ENCODE peak calls at places on chromosomes 6 and 20, in five cellular contexts. One of them, this sample, is unnamed.
A peak's percentile ranks its signal among the peaks of the same experiment; 100 is the strongest.

GRCh38 chr6:33426590-33427563 is 7.0 kb downstream of the SYNGAP1 start:
- DNase-seq in astrocyte of the spinal cord: no peak
- DNase-seq in glutamatergic neuron: no peak
- DNase-seq in foreskin fibroblast: no peak
- DNase-seq in right lobe of liver: no peak
- DNase-seq in this sample: no peak

GRCh38 chr6:27575594-27576361 is 102.9 kb upstream of the ZNF184 start:
- DNase-seq in astrocyte of the spinal cord: no peak
- DNase-seq in foreskin fibroblast: no peak
- DNase-seq in right lobe of liver: no peak
- DNase-seq in glutamatergic neuron: no peak
- DNase-seq in this sample: no peak

GRCh38 chr6:152270301-152270925 is 366.7 kb downstream of the SYNE1 start:
- DNase-seq in foreskin fibroblast: peak; percentile 47
- DNase-seq in astrocyte of the spinal cord: peak; percentile 50
- DNase-seq in glutamatergic neuron: no peak
- DNase-seq in right lobe of liver: no peak
- DNase-seq in this sample: no peak

GRCh38 chr20:36461600-36462439 is 79.5 kb upstream of the MYL9 start:
- DNase-seq in right lobe of liver: peak; percentile 76
- DNase-seq in astrocyte of the spinal cord: no peak
- DNase-seq in foreskin fibroblast: peak; percentile 44
- DNase-seq in glutamatergic neuron: peak; percentile 76
- DNase-seq in this sample: peak; percentile 30

GRCh38 chr6:150183105-150183504 is 40.3 kb downstream of the PPP1R14C start:
- DNase-seq in glutamatergic neuron: no peak
- DNase-seq in astrocyte of the spinal cord: no peak
- DNase-seq in foreskin fibroblast: no peak
- DNase-seq in right lobe of liver: no peak
- DNase-seq in this sample: no peak

GRCh38 chr6:101490857-101491256 is 97.3 kb downstream of the GRIK2 start:
- DNase-seq in foreskin fibroblast: no peak
- DNase-seq in astrocyte of the spinal cord: no peak
- DNase-seq in right lobe of liver: no peak
- DNase-seq in glutamatergic neuron: no peak
- DNase-seq in this sample: no peak

GRCh38 chr6:137919512-137919823 is 52.4 kb downstream of the TNFAIP3 start:
- DNase-seq in foreskin fibroblast: no peak
- DNase-seq in right lobe of liver: no peak
- DNase-seq in astrocyte of the spinal cord: no peak
- DNase-seq in glutamatergic neuron: no peak
- DNase-seq in this sample: no peak

GRCh38 chr20:60727425-60727824 is 524.6 kb upstream of the CDH4 start:
- DNase-seq in right lobe of liver: no peak
- DNase-seq in foreskin fibroblast: no peak
- DNase-seq in astrocyte of the spinal cord: no peak
- DNase-seq in glutamatergic neuron: no peak
- DNase-seq in this sample: no peak

GRCh38 chr6:144912474-144912873 is 627.3 kb downstream of the UTRN start:
- DNase-seq in right lobe of liver: no peak
- DNase-seq in astrocyte of the spinal cord: peak; percentile 87
- DNase-seq in glutamatergic neuron: no peak
- DNase-seq in foreskin fibroblast: peak; percentile 74
- DNase-seq in this sample: no peak

GRCh38 chr6:136510299-136510698 is 39.9 kb downstream of the MAP7 start:
- DNase-seq in astrocyte of the spinal cord: no peak
- DNase-seq in right lobe of liver: no peak
- DNase-seq in glutamatergic neuron: no peak
- DNase-seq in foreskin fibroblast: no peak
- DNase-seq in this sample: no peak

GRCh38 chr6:3356056-3356823 is 97.5 kb downstream of the PSMG4 start:
- DNase-seq in glutamatergic neuron: peak; percentile 66
- DNase-seq in astrocyte of the spinal cord: peak; percentile 77
- DNase-seq in right lobe of liver: peak; percentile 80
- DNase-seq in foreskin fibroblast: peak; percentile 42
- DNase-seq in this sample: peak; percentile 70

GRCh38 chr20:62197321-62197720 is 14.5 kb downstream of the MTG2 start:
- DNase-seq in right lobe of liver: peak; percentile 9
- DNase-seq in foreskin fibroblast: no peak
- DNase-seq in glutamatergic neuron: peak; percentile 3
- DNase-seq in astrocyte of the spinal cord: no peak
- DNase-seq in this sample: no peak

GRCh38 chr20:62195736-62196135 is 12.9 kb downstream of the MTG2 start:
- DNase-seq in foreskin fibroblast: no peak
- DNase-seq in right lobe of liver: peak; percentile 27
- DNase-seq in glutamatergic neuron: peak; percentile 9
- DNase-seq in astrocyte of the spinal cord: no peak
- DNase-seq in this sample: no peak

GRCh38 chr20:62197801-62198200 is 15.0 kb downstream of the MTG2 start:
- DNase-seq in right lobe of liver: peak; percentile 42
- DNase-seq in glutamatergic neuron: peak; percentile 4
- DNase-seq in astrocyte of the spinal cord: no peak
- DNase-seq in foreskin fibroblast: no peak
- DNase-seq in this sample: no peak

GRCh38 chr20:62195072-62195400 is 12.2 kb downstream of the MTG2 start:
- DNase-seq in right lobe of liver: no peak
- DNase-seq in foreskin fibroblast: no peak
- DNase-seq in glutamatergic neuron: peak; percentile 5
- DNase-seq in astrocyte of the spinal cord: no peak
- DNase-seq in this sample: no peak

DNA sequence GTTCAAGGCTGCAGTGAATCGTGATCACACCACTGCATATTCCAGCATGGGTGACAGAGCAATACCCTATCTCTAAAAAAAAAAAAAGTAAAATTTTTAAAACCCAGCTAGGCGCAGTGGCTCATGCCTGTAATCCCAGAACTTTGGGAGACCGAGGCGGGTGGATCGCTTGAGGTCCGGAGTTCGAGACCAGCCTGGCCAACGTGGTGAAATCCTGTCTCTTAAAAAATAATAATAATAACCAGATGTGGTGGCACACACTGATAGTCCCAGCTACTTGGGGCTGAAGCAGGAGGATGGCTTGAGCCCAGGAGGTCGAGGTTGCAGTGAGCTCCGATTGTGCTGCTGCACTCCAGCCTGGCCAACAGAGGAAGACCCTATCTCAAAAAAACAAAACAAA is 13.5 kb downstream of the MTG2 start:
- DNase-seq in glutamatergic neuron: no peak
- DNase-seq in right lobe of liver: peak; percentile 9
- DNase-seq in foreskin fibroblast: no peak
- DNase-seq in astrocyte of the spinal cord: no peak
- DNase-seq in this sample: no peak
- TF ChIP-seq CTCF in glutamatergic neuron: no peak
- TF ChIP-seq CTCF in right lobe of liver: no peak
- TF ChIP-seq CTCF in foreskin fibroblast: no peak
- TF ChIP-seq CTCF in astrocyte of the spinal cord: no peak
- TF ChIP-seq CTCF in this sample: no peak

GRCh38 chr6:122747573-122747972 is 31.9 kb upstream of the FABP7 start:
- DNase-seq in foreskin fibroblast: no peak
- DNase-seq in astrocyte of the spinal cord: no peak
- DNase-seq in right lobe of liver: no peak
- DNase-seq in glutamatergic neuron: no peak
- DNase-seq in this sample: no peak
- TF ChIP-seq CTCF in foreskin fibroblast: no peak
- TF ChIP-seq CTCF in astrocyte of the spinal cord: no peak
- TF ChIP-seq CTCF in right lobe of liver: no peak
- TF ChIP-seq CTCF in glutamatergic neuron: no peak
- TF ChIP-seq CTCF in this sample: no peak

DNA sequence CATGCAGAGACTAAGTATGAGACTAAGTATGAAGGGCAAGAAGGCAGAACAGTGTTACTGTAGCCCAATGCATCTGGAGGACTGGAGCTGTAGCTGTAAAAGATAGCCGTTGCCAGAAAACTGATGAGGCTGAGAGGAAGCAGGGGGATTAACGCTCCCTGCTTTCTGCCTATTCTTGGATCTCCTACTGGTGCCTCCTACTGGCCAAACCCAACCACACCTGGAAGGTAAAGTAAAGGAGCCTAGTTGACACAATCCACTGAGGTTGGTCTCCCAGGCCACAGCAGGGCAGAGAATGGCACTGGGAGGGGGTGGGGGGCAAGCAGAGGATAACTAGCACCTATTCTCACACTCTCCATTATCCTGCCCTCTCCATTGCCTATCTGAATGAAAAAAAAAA is 105.0 kb upstream of the MRPS10 start:
- DNase-seq in foreskin fibroblast: no peak
- DNase-seq in astrocyte of the spinal cord: no peak
- DNase-seq in right lobe of liver: no peak
- DNase-seq in glutamatergic neuron: no peak
- DNase-seq in this sample: no peak
- TF ChIP-seq CTCF in foreskin fibroblast: no peak
- TF ChIP-seq CTCF in astrocyte of the spinal cord: peak; percentile 1
- TF ChIP-seq CTCF in right lobe of liver: no peak
- TF ChIP-seq CTCF in glutamatergic neuron: no peak
- TF ChIP-seq CTCF in this sample: no peak

GRCh38 chr20:40713508-40713907 is 24.5 kb upstream of the MAFB start:
- DNase-seq in glutamatergic neuron: no peak
- DNase-seq in foreskin fibroblast: no peak
- DNase-seq in astrocyte of the spinal cord: no peak
- DNase-seq in right lobe of liver: no peak
- DNase-seq in this sample: no peak
- TF ChIP-seq CTCF in glutamatergic neuron: no peak
- TF ChIP-seq CTCF in foreskin fibroblast: no peak
- TF ChIP-seq CTCF in astrocyte of the spinal cord: no peak
- TF ChIP-seq CTCF in right lobe of liver: no peak
- TF ChIP-seq CTCF in this sample: no peak

This sample was measured in activated B cell treated with CpG ODN at 0.5 μM for 24 hours.